ENCODE peak calls at places on chromosomes 4 and X, in eight cellular contexts. Y is colonic mucosa, B is cardiac muscle cell, P is fibroblast of lung, A is lung, Q is ovary, M is body of pancreas, V is skeletal muscle cell. W is an unnamed sample.

GRCh38 chr4:102055805-102056204 is 265.3 kb downstream of the BANK1 start:
- DNase-seq in Q (no peak), V (no peak), Y (no peak), B (no peak), P (no peak), M (no peak), A (no peak), W (no peak)

GRCh38 chr4:24885342-24885741 is 27.5 kb downstream of the CCDC149 start:
- DNase-seq in V (no peak), B (no peak), Q (no peak), A (no peak), Y (no peak), M (no peak), P (no peak), W (peak)

GRCh38 chr4:105966046-105966445 is 70.8 kb downstream of the NPNT start:
- DNase-seq in V (peak), Y (no peak), A (no peak), M (no peak), Q (no peak), P (peak), B (peak), W (no peak)

GRCh38 chr4:117134386-117134785 is 49.0 kb upstream of the TRAM1L1 start:
- DNase-seq in B (peak), V (peak), P (peak), Q (no peak), M (peak), Y (no peak), A (no peak), W (peak)

GRCh38 chr4:160772668-160773067 is 1391.1 kb downstream of the FSTL5 start:
- DNase-seq in M (no peak), B (no peak), Q (no peak), V (no peak), P (no peak), Y (no peak), A (no peak), W (peak)

GRCh38 chrX:150544222-150544787 is 24.1 kb upstream of the MTM1 start:
- DNase-seq in Q (no peak), P (peak), Y (peak), V (no peak), B (peak), M (no peak), A (no peak), W (no peak)

GRCh38 chrX:41045960-41046567 is 39.2 kb upstream of the USP9X start:
- DNase-seq in P (peak), V (peak), M (peak), A (no peak), Y (peak), Q (no peak), B (peak), W (no peak)

GRCh38 chr4:128288689-128289106 is 1.1 kb upstream of the PGRMC2 start:
- DNase-seq in P (peak), Q (no peak), Y (peak), B (no peak), A (no peak), V (no peak), M (peak), W (no peak)

GRCh38 chr4:150001815-150002214 is 76.4 kb upstream of the DCLK2 start:
- DNase-seq in V (no peak), Q (no peak), P (no peak), M (no peak), Y (no peak), A (no peak), B (no peak), W (no peak)

DNA sequence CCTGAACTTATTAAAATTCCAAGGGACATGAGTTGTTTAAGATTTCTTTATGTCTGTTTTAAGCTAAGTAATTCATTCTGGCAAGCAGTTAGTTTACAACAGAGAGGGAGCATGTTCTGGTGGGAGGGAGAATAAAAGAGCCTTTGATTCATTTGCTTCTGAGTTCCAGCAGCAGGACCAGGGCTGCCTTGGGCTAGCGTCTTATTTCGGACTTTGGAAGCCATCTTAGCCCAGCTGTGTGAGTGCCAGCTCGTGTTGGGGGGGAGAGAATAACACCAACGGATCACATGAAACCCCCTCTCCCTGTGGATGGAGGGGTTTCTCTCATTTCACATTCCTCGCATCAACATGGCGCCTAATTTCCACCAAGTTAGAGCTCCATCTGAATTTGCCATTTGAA is 7.3 kb downstream of the GAB1 start:
- DNase-seq in P (peak), A (no peak), Q (no peak), M (no peak), V (no peak), B (no peak), Y (no peak), W (peak)
- H3K4me3 ChIP-seq in P (no peak), A (no peak), Q (no peak), M (no peak), V (no peak), B (peak), Y (no peak), W (no peak)

GRCh38 chr4:184534511-184535391 is 60.4 kb upstream of the IRF2 start:
- DNase-seq in M (no peak), A (no peak), Q (no peak), Y (no peak), V (no peak), P (peak), B (peak), W (no peak)
- H3K4me3 ChIP-seq in M (no peak), A (no peak), Q (no peak), Y (no peak), V (no peak), P (no peak), B (no peak), W (no peak)

GRCh38 chrX:144592036-144592435 is 655.3 kb upstream of the SPANXN1 start:
- DNase-seq in Q (no peak), Y (no peak), P (no peak), B (no peak), A (no peak), M (no peak), V (no peak), W (no peak)

GRCh38 chrX:144586756-144587155 is 660.5 kb upstream of the SPANXN1 start:
- DNase-seq in P (no peak), B (no peak), Y (no peak), A (peak), Q (no peak), M (no peak), V (peak), W (no peak)
- H3K4me3 ChIP-seq in P (no peak), B (no peak), Y (no peak), A (no peak), Q (no peak), M (no peak), V (no peak), W (no peak)

GRCh38 chrX:154091678-154092077 is 5.8 kb downstream of the MECP2 start:
- DNase-seq in M (peak), V (no peak), Q (no peak), Y (no peak), P (no peak), A (no peak), B (peak), W (no peak)

GRCh38 chrX:154092371-154092770 is 5.1 kb downstream of the MECP2 start:
- DNase-seq in V (no peak), A (no peak), M (no peak), Y (no peak), B (no peak), P (no peak), Q (no peak), W (no peak)

GRCh38 chrX:154094833-154095232 is 2.7 kb downstream of the MECP2 start:
- DNase-seq in V (no peak), B (no peak), Y (no peak), Q (no peak), A (no peak), M (no peak), P (no peak), W (no peak)

GRCh38 chrX:154096140-154097002 is 1.1 kb downstream of the MECP2 start:
- DNase-seq in Q (peak), V (no peak), A (no peak), Y (no peak), B (peak), P (peak), M (peak), W (no peak)

DNA sequence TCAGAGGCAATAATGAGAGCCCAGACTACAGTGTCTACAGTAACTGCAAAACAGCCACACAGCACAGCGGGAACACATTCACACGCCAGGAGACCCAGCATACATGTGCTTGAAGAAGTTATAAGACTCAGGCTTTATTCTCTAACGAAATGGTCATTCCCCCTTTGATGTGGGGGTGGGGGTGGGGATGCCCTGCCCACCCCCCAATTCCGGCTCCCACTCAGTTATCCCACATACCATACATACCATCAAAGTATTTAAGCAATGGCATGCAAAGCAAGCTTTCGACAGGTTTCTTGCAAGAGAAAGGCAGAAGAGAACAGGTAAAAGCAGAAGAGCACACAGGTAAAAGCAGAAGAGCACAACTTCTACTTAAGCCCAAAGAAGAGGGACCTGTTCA is 3.6 kb downstream of the MECP2 start:
- DNase-seq in B (no peak), A (no peak), V (no peak), M (no peak), Q (no peak), P (no peak), Y (no peak), W (no peak)
- H3K4me3 ChIP-seq in B (no peak), A (no peak), V (no peak), M (no peak), Q (no peak), P (no peak), Y (no peak), W (peak)

GRCh38 chr4:38306482-38307071 is 346.4 kb downstream of the PTTG2 start:
- DNase-seq in V (no peak), P (no peak), Y (no peak), M (no peak), A (no peak), Q (no peak), B (no peak), W (no peak)
- H3K4me3 ChIP-seq in V (no peak), P (no peak), Y (no peak), M (no peak), A (no peak), Q (no peak), B (no peak), W (no peak)

W was measured in retinal pigment epithelial cell.